ENCODE peak calls at places on chromosomes 16 and 17, in four cellular contexts. One of them, this sample, is unnamed.
A peak's percentile ranks its signal among the peaks of the same experiment; 100 is the strongest.

GRCh38 chr17:27276653-27277156 is 17.2 kb upstream of the WSB1 start:
- DNase-seq in naive B cell: no peak
- DNase-seq in AG09309: no peak
- DNase-seq in WTC11: peak; percentile 79
- DNase-seq in this sample: no peak

GRCh38 chr17:80774146-80774545 is 217.5 kb upstream of the CHMP6 start:
- DNase-seq in naive B cell: no peak
- DNase-seq in AG09309: no peak
- DNase-seq in WTC11: no peak
- DNase-seq in this sample: no peak

GRCh38 chr17:4944163-4944553 is 4.1 kb downstream of the RNF167 start:
- DNase-seq in naive B cell: peak; percentile 49
- DNase-seq in AG09309: no peak
- DNase-seq in WTC11: no peak
- DNase-seq in this sample: no peak

GRCh38 chr17:31313982-31314787 is at the start of gene EVI2B:
- DNase-seq in naive B cell: peak; percentile 74
- DNase-seq in AG09309: peak; percentile 25
- DNase-seq in WTC11: no peak
- DNase-seq in this sample: no peak

GRCh38 chr16:67562526-67562917 is at the start of gene CTCF:
- DNase-seq in naive B cell: no peak
- DNase-seq in AG09309: no peak
- DNase-seq in WTC11: peak; percentile 75
- DNase-seq in this sample: no peak

GRCh38 chr17:68759343-68760140 is 158.4 kb upstream of the FAM20A start:
- DNase-seq in naive B cell: no peak
- DNase-seq in AG09309: peak; percentile 78
- DNase-seq in WTC11: peak; percentile 84
- DNase-seq in this sample: peak; percentile 84

GRCh38 chr17:18318122-18318521 is 3.0 kb downstream of the SMCR8 start:
- DNase-seq in naive B cell: no peak
- DNase-seq in AG09309: no peak
- DNase-seq in WTC11: no peak
- DNase-seq in this sample: no peak

GRCh38 chr16:25481636-25482035 is 210.1 kb upstream of the HS3ST4 start:
- DNase-seq in naive B cell: no peak
- DNase-seq in AG09309: no peak
- DNase-seq in WTC11: no peak
- DNase-seq in this sample: no peak

GRCh38 chr17:33942414-33942813 is 312.7 kb upstream of the CCL2 start:
- DNase-seq in naive B cell: no peak
- DNase-seq in AG09309: no peak
- DNase-seq in WTC11: no peak
- DNase-seq in this sample: no peak

GRCh38 chr17:73710095-73710592 is 65.9 kb upstream of the SDK2 start:
- DNase-seq in naive B cell: peak; percentile 55
- DNase-seq in AG09309: no peak
- DNase-seq in WTC11: peak; percentile 87
- DNase-seq in this sample: no peak

GRCh38 chr17:44442806-44443205 is 53.4 kb upstream of the ITGA2B start:
- DNase-seq in naive B cell: no peak
- DNase-seq in AG09309: no peak
- DNase-seq in WTC11: no peak
- DNase-seq in this sample: no peak

GRCh38 chr17:72167593-72167992 is 46.8 kb downstream of the SOX9 start:
- DNase-seq in naive B cell: no peak
- DNase-seq in AG09309: no peak
- DNase-seq in WTC11: no peak
- DNase-seq in this sample: no peak

GRCh38 chr17:13365331-13365730 is 236.4 kb downstream of the HS3ST3A1 start:
- DNase-seq in naive B cell: no peak
- DNase-seq in AG09309: peak; percentile 27
- DNase-seq in WTC11: no peak
- DNase-seq in this sample: no peak

GRCh38 chr16:10518479-10519041 is 61.8 kb downstream of the EMP2 start:
- DNase-seq in naive B cell: no peak
- DNase-seq in AG09309: no peak
- DNase-seq in WTC11: no peak
- DNase-seq in this sample: no peak

GRCh38 chr17:10295728-10296343 is 77.0 kb downstream of the MYH13 start:
- DNase-seq in naive B cell: peak; percentile 3
- DNase-seq in AG09309: no peak
- DNase-seq in WTC11: peak; percentile 80
- DNase-seq in this sample: no peak

GRCh38 chr17:50638851-50639767 is 4.4 kb downstream of the ABCC3 start:
- DNase-seq in naive B cell: no peak
- DNase-seq in AG09309: peak; percentile 92
- DNase-seq in WTC11: no peak
- DNase-seq in this sample: peak; percentile 80

GRCh38 chr16:65621640-65622039 is 499.8 kb upstream of the CDH11 start:
- DNase-seq in naive B cell: no peak
- DNase-seq in AG09309: no peak
- DNase-seq in WTC11: no peak
- DNase-seq in this sample: no peak

GRCh38 chr17:57612202-57613071 is 132.7 kb downstream of the CCDC182 start:
- DNase-seq in naive B cell: peak; percentile 20
- DNase-seq in AG09309: no peak
- DNase-seq in WTC11: peak; percentile 41
- DNase-seq in this sample: no peak

GRCh38 chr16:1332618-1333148 is 762 bp upstream of the BAIAP3 start:
- DNase-seq in naive B cell: no peak
- DNase-seq in AG09309: no peak
- DNase-seq in WTC11: no peak
- DNase-seq in this sample: no peak

GRCh38 chr17:79702071-79702470 is 28.7 kb upstream of the ENPP7 start:
- DNase-seq in naive B cell: no peak
- DNase-seq in AG09309: no peak
- DNase-seq in WTC11: peak; percentile 69
- DNase-seq in this sample: no peak

GRCh38 chr17:35764123-35764991 is 3.7 kb downstream of the C17orf50 start:
- DNase-seq in naive B cell: peak; percentile 88
- DNase-seq in AG09309: no peak
- DNase-seq in WTC11: peak; percentile 91
- DNase-seq in this sample: no peak

GRCh38 chr17:15777297-15777696 is 45.2 kb downstream of the TBC1D26 start:
- DNase-seq in naive B cell: no peak
- DNase-seq in AG09309: no peak
- DNase-seq in WTC11: no peak
- DNase-seq in this sample: no peak

GRCh38 chr17:29764748-29765147 is 142.0 kb upstream of the CORO6 start:
- DNase-seq in naive B cell: no peak
- DNase-seq in AG09309: no peak
- DNase-seq in WTC11: no peak
- DNase-seq in this sample: no peak